ENCODE peak calls at places on chromosomes 1 and 21, in nine cellular contexts. T is IMR-90, O is lower leg skin, V is body of pancreas, H is H54, I is tibial nerve, E is adrenal gland, J is transverse colon, Y is endothelial cell of umbilical vein. L is an unnamed sample.

GRCh38 chr1:224041032-224041431 is 72.9 kb upstream of the FBXO28 start:
- DNase-seq in O (no peak), H (no peak), Y (no peak), I (no peak), V (no peak), J (no peak), E (no peak), T (no peak), L (no peak)

GRCh38 chr1:220880367-220880680 is 1.1 kb downstream of the HLX start:
- DNase-seq in Y (no peak), E (no peak), J (no peak), V (no peak), H (no peak), T (no peak), O (no peak), I (no peak), L (no peak)

GRCh38 chr1:183956559-183957188 is 80.9 kb downstream of the COLGALT2 start:
- DNase-seq in Y (peak; percentile 79), J (peak; percentile 30), T (peak; percentile 87), H (peak; percentile 47), E (no peak), V (no peak), I (no peak), O (no peak), L (peak; percentile 25)

GRCh38 chr1:2135425-2135824 is 59.1 kb downstream of the FAAP20 start:
- DNase-seq in O (peak; percentile 91), Y (no peak), I (no peak), H (no peak), V (peak; percentile 41), E (no peak), T (peak; percentile 85), J (peak; percentile 45), L (no peak)

GRCh38 chr1:26189751-26190275 is 589 bp upstream of the CATSPER4 start:
- DNase-seq in V (no peak), I (no peak), H (no peak), E (no peak), J (no peak), O (no peak), Y (no peak), T (no peak), L (no peak)

GRCh38 chr1:19385236-19385635 is 73.1 kb downstream of the SLC66A1 start:
- DNase-seq in T (no peak), O (no peak), Y (no peak), I (no peak), E (no peak), V (no peak), J (peak; percentile 31), H (no peak), L (no peak)

GRCh38 chr1:21652101-21652936 is 16.8 kb downstream of the RAP1GAP start:
- DNase-seq in I (no peak), T (no peak), Y (no peak), V (no peak), H (no peak), E (no peak), J (no peak), O (no peak), L (no peak)

GRCh38 chr1:153288634-153289275 is 24.0 kb downstream of the PGLYRP3 start:
- DNase-seq in O (no peak), T (no peak), J (no peak), H (peak; percentile 60), I (no peak), Y (no peak), E (no peak), V (peak; percentile 17), L (no peak)

GRCh38 chr1:178953538-178954207 is 72.0 kb upstream of the FAM20B start:
- DNase-seq in T (no peak), H (no peak), I (peak; percentile 38), V (no peak), E (no peak), O (no peak), Y (no peak), J (no peak), L (no peak)

GRCh38 chr1:40712405-40712944 is 21.0 kb downstream of the NFYC start:
- DNase-seq in H (no peak), E (no peak), Y (no peak), I (no peak), V (peak; percentile 66), T (no peak), J (no peak), O (no peak), L (no peak)

GRCh38 chr1:47023268-47024137 is at the start of gene CYP4X1:
- DNase-seq in J (peak; percentile 14), O (no peak), E (peak; percentile 13), V (peak; percentile 35), I (no peak), Y (peak; percentile 80), H (no peak), T (no peak), L (no peak)

GRCh38 chr1:76137746-76138145 is 63.2 kb downstream of the ST6GALNAC3 start:
- DNase-seq in T (no peak), I (no peak), O (no peak), Y (peak; percentile 9), J (no peak), E (no peak), H (no peak), V (no peak), L (no peak)

GRCh38 chr1:13702425-13703127 is 2.6 kb downstream of the PRDM2 start:
- DNase-seq in J (peak; percentile 42), T (no peak), I (no peak), V (no peak), Y (no peak), H (no peak), E (no peak), O (no peak), L (peak; percentile 34)

GRCh38 chr1:200179126-200179780 is 151.7 kb downstream of the NR5A2 start:
- DNase-seq in J (no peak), E (no peak), V (peak; percentile 16), T (peak; percentile 70), Y (peak; percentile 83), I (no peak), H (no peak), O (no peak), L (no peak)

GRCh38 chr21:34669149-34669879 is 520 bp downstream of the CLIC6 start:
- DNase-seq in T (no peak), E (no peak), J (peak; percentile 23), I (no peak), O (no peak), V (no peak), Y (no peak), H (no peak), L (peak; percentile 63)
- TF ChIP-seq POLR2A in T (no peak), E (no peak), J (no peak), I (no peak), O (no peak), V (no peak), Y (no peak), H (no peak), L (no peak)

DNA sequence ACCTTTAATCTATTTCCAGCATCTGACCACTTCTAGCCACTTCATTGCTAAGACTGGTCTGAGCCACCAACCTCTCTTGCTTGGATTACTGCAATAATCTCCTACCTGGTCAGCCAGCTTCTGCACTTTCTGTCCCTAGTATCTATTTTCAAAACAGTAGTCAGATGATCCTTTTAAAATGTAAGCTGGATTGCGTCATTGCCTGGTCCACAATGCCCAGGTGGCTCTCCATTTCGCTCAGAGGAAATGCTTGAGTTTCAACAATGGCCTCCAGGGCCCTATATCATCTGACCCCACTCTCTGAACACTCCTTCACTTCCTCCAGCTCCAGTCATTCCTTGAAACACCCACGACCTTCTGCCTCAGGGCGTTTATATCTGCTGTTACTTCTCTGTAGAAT is 2.3 kb downstream of the FYB2 start:
- DNase-seq in Y (no peak), V (no peak), I (no peak), J (no peak), E (no peak), T (no peak), O (no peak), H (no peak), L (no peak)
- TF ChIP-seq POLR2A in Y (no peak), V (no peak), I (no peak), J (no peak), E (no peak), T (no peak), O (no peak), H (no peak), L (no peak)

DNA sequence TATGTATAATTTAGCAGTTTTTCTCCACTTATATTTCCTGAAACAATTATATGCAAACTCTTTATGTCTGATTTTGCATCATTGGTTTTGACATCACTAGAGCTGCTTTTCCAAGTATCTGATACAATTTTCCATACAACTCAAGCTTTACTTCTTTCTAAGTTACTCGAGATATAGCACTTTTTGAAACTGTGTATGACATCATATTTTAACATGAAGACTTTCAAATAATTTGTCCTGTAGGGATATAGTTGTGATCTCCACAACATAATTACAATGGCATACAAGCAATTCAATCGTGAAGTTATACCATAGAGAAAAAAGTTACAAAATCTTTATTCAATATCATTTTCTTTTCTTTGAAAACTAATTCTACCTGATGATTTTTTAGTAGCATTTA is 173.0 kb downstream of the LEPR start:
- DNase-seq in V (no peak), T (no peak), H (no peak), Y (no peak), I (no peak), O (no peak), J (no peak), E (no peak), L (no peak)
- TF ChIP-seq POLR2A in V (no peak), T (no peak), H (no peak), Y (no peak), I (no peak), O (no peak), J (no peak), E (no peak), L (no peak)

GRCh38 chr1:155001688-155002474 is 721 bp upstream of the ZBTB7B start:
- DNase-seq in E (peak; percentile 100), Y (peak; percentile 99), H (peak; percentile 94), O (peak; percentile 100), I (peak; percentile 100), J (peak; percentile 100), T (peak; percentile 99), V (peak; percentile 100), L (peak; percentile 98)

GRCh38 chr1:155002479-155003226 is at the start of gene ZBTB7B:
- DNase-seq in O (peak; percentile 92), J (peak; percentile 54), V (peak; percentile 71), Y (peak; percentile 54), H (no peak), E (peak; percentile 64), T (no peak), I (no peak), L (no peak)

GRCh38 chr1:155004352-155005075 is 1.9 kb downstream of the ZBTB7B start:
- DNase-seq in O (peak; percentile 86), Y (no peak), E (no peak), T (no peak), H (no peak), V (no peak), I (no peak), J (peak; percentile 30), L (no peak)

GRCh38 chr1:155003766-155004351 is 1.3 kb downstream of the ZBTB7B start:
- DNase-seq in V (peak; percentile 74), Y (peak; percentile 33), I (peak; percentile 56), J (peak; percentile 78), T (peak; percentile 38), O (peak; percentile 95), E (peak; percentile 75), H (peak; percentile 72), L (no peak)

DNA sequence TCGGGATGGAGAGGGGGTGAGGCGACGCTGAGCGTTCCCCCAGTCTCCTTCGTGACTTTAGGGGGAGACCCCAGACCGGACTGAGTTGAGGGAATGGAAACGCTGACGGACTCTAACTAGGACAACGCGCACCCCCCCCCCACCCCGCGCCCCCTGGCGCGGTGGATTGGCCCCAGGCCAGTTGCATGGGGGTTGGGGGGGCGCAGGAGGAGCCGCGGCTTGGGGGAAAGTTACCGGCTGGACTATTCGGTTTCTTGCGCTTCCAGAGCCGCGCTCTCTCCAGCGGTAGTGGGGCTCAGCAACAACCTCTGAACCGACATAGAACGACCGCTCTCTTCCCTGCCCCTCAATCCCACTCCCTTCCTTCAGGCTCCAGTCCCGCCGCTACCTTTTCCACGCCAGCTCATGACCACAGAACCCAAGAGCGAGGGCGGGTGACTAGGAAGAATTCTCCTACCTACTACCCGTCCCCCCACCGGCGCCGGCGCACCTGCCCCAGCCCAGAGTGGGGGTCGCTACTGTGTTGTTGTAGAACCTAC is 694 bp downstream of the ZBTB7B start:
- DNase-seq in E (peak; percentile 65), J (peak; percentile 43), O (peak; percentile 86), I (no peak), V (peak; percentile 51), T (no peak), Y (peak; percentile 42), H (no peak), L (no peak)
- TF ChIP-seq POLR2A in E (peak; percentile 53), J (peak; percentile 28), O (no peak), I (no peak), V (peak; percentile 45), T (no peak), Y (no peak), H (no peak), L (no peak)

L was measured in GM12892.